ENCODE peak calls at places on chromosomes 3 and 15, in four cellular contexts. W, A, R and D are unnamed samples.

GRCh38 chr3:186983372-186984058 is 53.2 kb downstream of the ST6GAL1 start:
- DNase-seq in W (no peak), A (no peak), R (no peak), D (no peak)

GRCh38 chr15:65806387-65806786 is 14.3 kb upstream of the DENND4A start:
- DNase-seq in W (no peak), A (no peak), R (no peak), D (no peak)

GRCh38 chr15:57436961-57437360 is 60.7 kb downstream of the CGNL1 start:
- DNase-seq in W (no peak), A (no peak), R (no peak), D (no peak)

GRCh38 chr3:69558912-69559311 is 173.0 kb upstream of the FRMD4B start:
- DNase-seq in W (no peak), A (no peak), R (no peak), D (no peak)

GRCh38 chr3:19213608-19214220 is 65.4 kb downstream of the KCNH8 start:
- DNase-seq in W (no peak), A (no peak), R (peak; percentile 4), D (no peak)

GRCh38 chr15:88664151-88664778 is 25.4 kb downstream of the ISG20 start:
- DNase-seq in W (no peak), A (no peak), R (no peak), D (no peak)

GRCh38 chr3:128492353-128493220 is at the start of gene GATA2:
- DNase-seq in W (no peak), A (no peak), R (no peak), D (no peak)

GRCh38 chr15:31485431-31485830 is 158.8 kb downstream of the KLF13 start:
- DNase-seq in W (no peak), A (no peak), R (no peak), D (no peak)

GRCh38 chr3:127095774-127096173 is 97.2 kb upstream of the PRR23E start:
- DNase-seq in W (no peak), A (no peak), R (no peak), D (no peak)

GRCh38 chr15:76954744-76955143 is 23.2 kb downstream of the RCN2 start:
- DNase-seq in W (no peak), A (no peak), R (no peak), D (no peak)

GRCh38 chr15:58065011-58065444 is 483 bp downstream of the ALDH1A2 start:
- DNase-seq in W (no peak), A (no peak), R (no peak), D (peak; percentile 38)

GRCh38 chr3:172606021-172606420 is 82.8 kb upstream of the TNFSF10 start:
- DNase-seq in W (no peak), A (no peak), R (no peak), D (no peak)

GRCh38 chr3:89184151-89184550 is 76.7 kb downstream of the EPHA3 start:
- DNase-seq in W (no peak), A (no peak), R (no peak), D (no peak)

GRCh38 chr3:143222505-143222904 is 102.9 kb downstream of the CHST2 start:
- DNase-seq in W (no peak), A (no peak), R (no peak), D (peak; percentile 30)

GRCh38 chr3:133209871-133210550 is 171.8 kb downstream of the TMEM108 start:
- DNase-seq in W (peak; percentile 13), A (no peak), R (no peak), D (no peak)

GRCh38 chr3:184314700-184315505 is 497 bp downstream of the EIF4G1 start:
- DNase-seq in W (no peak), A (no peak), R (peak; percentile 48), D (peak; percentile 86)

GRCh38 chr3:66353039-66353438 is 132.2 kb downstream of the SLC25A26 start:
- DNase-seq in W (no peak), A (no peak), R (no peak), D (no peak)

GRCh38 chr15:70627734-70628541 is 135.4 kb downstream of the UACA start:
- DNase-seq in W (no peak), A (no peak), R (no peak), D (no peak)

GRCh38 chr15:90660195-90660995 is 56.8 kb upstream of the BLM start:
- DNase-seq in W (peak; percentile 86), A (no peak), R (no peak), D (peak; percentile 76)

GRCh38 chr3:194136519-194137313 is 768 bp downstream of the HES1 start:
- DNase-seq in W (no peak), A (no peak), R (peak; percentile 14), D (no peak)
- TF ChIP-seq POLR2A in W (no peak), A (no peak), R (no peak), D (peak; percentile 61)

DNA sequence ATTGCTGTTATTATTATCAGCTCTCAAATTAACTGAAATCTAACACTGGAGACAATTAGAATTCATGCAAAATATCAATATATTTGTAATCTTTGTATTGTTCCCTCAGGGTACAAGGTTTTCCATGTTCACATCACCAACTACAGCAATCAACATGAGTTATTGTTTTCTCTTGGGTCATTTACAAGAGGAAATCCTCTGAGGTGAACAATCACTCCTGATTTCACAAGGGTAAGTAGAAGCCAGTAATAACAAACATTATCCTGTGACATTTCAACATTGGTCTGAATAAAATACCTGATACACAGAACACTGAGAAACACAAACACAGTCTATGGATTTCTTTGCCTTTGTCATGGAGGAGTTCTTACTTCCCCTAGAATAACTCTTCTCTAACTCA is 174.0 kb downstream of the SUCNR1 start:
- DNase-seq in W (no peak), A (no peak), R (no peak), D (no peak)
- TF ChIP-seq CREB1 in W (no peak), A (no peak), R (no peak), D (no peak)

GRCh38 chr15:68818671-68819450 is 1.8 kb downstream of the ANP32A start:
- DNase-seq in W (no peak), A (no peak), R (peak; percentile 24), D (peak; percentile 67)
- TF ChIP-seq POLR2A in W (peak; percentile 79), A (no peak), R (no peak), D (peak; percentile 23)

GRCh38 chr3:10106919-10107318 is 1.1 kb downstream of the FANCD2OS start:
- DNase-seq in W (no peak), A (no peak), R (no peak), D (no peak)
- TF ChIP-seq CREB1 in W (no peak), A (no peak), R (no peak), D (no peak)

GRCh38 chr3:122382888-122383666 is at the start of gene MIX23:
- DNase-seq in W (peak; percentile 66), A (peak; percentile 47), R (peak; percentile 88), D (peak; percentile 75)
- TF ChIP-seq POLR2A in W (peak; percentile 83), A (peak; percentile 96), R (peak; percentile 76), D (peak; percentile 80)